ENCODE peak calls at places on chromosomes 1 and 21, in seven cellular contexts. U is colonic mucosa, B is PC-3, H is suprapubic skin, L is heart right ventricle, Q is keratinocyte, E is pancreas. F is an unnamed sample.
A peak's percentile ranks its signal among the peaks of the same experiment; 100 is the strongest.

GRCh38 chr21:45262616-45263015 is 25.1 kb downstream of the POFUT2 start:
- DNase-seq in U (peak; percentile 35), B (no peak), H (peak; percentile 81), L (no peak), Q (no peak), E (no peak), F (peak; percentile 28)

GRCh38 chr21:27132270-27132669 is 165.4 kb upstream of the ADAMTS5 start:
- DNase-seq in U (no peak), B (no peak), H (no peak), L (no peak), Q (no peak), E (no peak), F (no peak)

GRCh38 chr1:89545264-89546038 is 20.8 kb downstream of the LRRC8B start:
- DNase-seq in U (no peak), B (peak; percentile 24), H (no peak), L (no peak), Q (no peak), E (no peak), F (no peak)

GRCh38 chr1:235160395-235160964 is 570 bp downstream of the RBM34 start:
- DNase-seq in U (no peak), B (peak; percentile 25), H (no peak), L (no peak), Q (no peak), E (no peak), F (no peak)

GRCh38 chr1:164792410-164793004 is 233.5 kb downstream of the PBX1 start:
- DNase-seq in U (no peak), B (no peak), H (no peak), L (no peak), Q (no peak), E (no peak), F (peak; percentile 80)

GRCh38 chr1:8154621-8155052 is 128.5 kb upstream of the ERRFI1 start:
- DNase-seq in U (no peak), B (peak; percentile 80), H (no peak), L (no peak), Q (no peak), E (no peak), F (no peak)

GRCh38 chr1:94118013-94118412 is 2.9 kb downstream of the ABCA4 start:
- DNase-seq in U (no peak), B (no peak), H (no peak), L (no peak), Q (no peak), E (no peak), F (no peak)

GRCh38 chr1:180501865-180502360 is 464 bp downstream of the ACBD6 start:
- DNase-seq in U (no peak), B (no peak), H (no peak), L (no peak), Q (no peak), E (no peak), F (no peak)

GRCh38 chr1:200991039-200991698 is 32.3 kb downstream of the KIF21B start:
- DNase-seq in U (no peak), B (no peak), H (no peak), L (no peak), Q (no peak), E (no peak), F (no peak)

GRCh38 chr21:42263591-42264131 is 44.7 kb downstream of the ABCG1 start:
- DNase-seq in U (no peak), B (no peak), H (no peak), L (peak; percentile 34), Q (no peak), E (no peak), F (peak; percentile 58)

GRCh38 chr1:10912441-10912840 is 100.0 kb upstream of the TARDBP start:
- DNase-seq in U (no peak), B (no peak), H (no peak), L (no peak), Q (no peak), E (no peak), F (no peak)

GRCh38 chr21:45855248-45855801 is 126.2 kb upstream of the COL6A1 start:
- DNase-seq in U (no peak), B (no peak), H (peak; percentile 50), L (no peak), Q (no peak), E (no peak), F (peak; percentile 53)

GRCh38 chr1:161374373-161374772 is 6.7 kb upstream of the CFAP126 start:
- DNase-seq in U (no peak), B (peak; percentile 53), H (no peak), L (no peak), Q (no peak), E (no peak), F (no peak)

GRCh38 chr1:36805979-36806640 is 228.2 kb downstream of the GRIK3 start:
- DNase-seq in U (no peak), B (no peak), H (no peak), L (no peak), Q (no peak), E (no peak), F (no peak)

GRCh38 chr1:115771847-115772457 is 3.4 kb upstream of the CASQ2 start:
- DNase-seq in U (peak; percentile 62), B (peak; percentile 97), H (no peak), L (peak; percentile 37), Q (peak; percentile 84), E (no peak), F (peak; percentile 53)

GRCh38 chr1:35717911-35718476 is 690 bp downstream of the C1orf216 start:
- DNase-seq in U (peak; percentile 58), B (peak; percentile 65), H (no peak), L (peak; percentile 45), Q (no peak), E (no peak), F (no peak)

GRCh38 chr1:70222716-70223235 is 1.6 kb downstream of the SRSF11 start:
- DNase-seq in U (no peak), B (no peak), H (no peak), L (no peak), Q (no peak), E (no peak), F (no peak)

GRCh38 chr1:100354971-100355394 is 2.7 kb downstream of the CDC14A start:
- DNase-seq in U (peak; percentile 25), B (peak; percentile 80), H (no peak), L (no peak), Q (no peak), E (no peak), F (peak; percentile 49)

GRCh38 chr1:51569284-51570062 is 47.4 kb upstream of the OSBPL9 start:
- DNase-seq in U (peak; percentile 32), B (peak; percentile 98), H (no peak), L (no peak), Q (peak; percentile 92), E (no peak), F (peak; percentile 40)

GRCh38 chr1:20123696-20124450 is 4.5 kb upstream of the PLA2G2D start:
- DNase-seq in U (no peak), B (peak; percentile 16), H (no peak), L (no peak), Q (no peak), E (no peak), F (no peak)

GRCh38 chr1:185533596-185533995 is 200.6 kb upstream of the HMCN1 start:
- DNase-seq in U (no peak), B (no peak), H (no peak), L (no peak), Q (no peak), E (no peak), F (no peak)

GRCh38 chr1:234893725-234894630 is 234.7 kb downstream of the TOMM20 start:
- DNase-seq in U (no peak), B (peak; percentile 70), H (no peak), L (no peak), Q (no peak), E (no peak), F (no peak)

GRCh38 chr1:225987491-225988316 is 11.4 kb downstream of the SDE2 start:
- DNase-seq in U (no peak), B (peak; percentile 76), H (no peak), L (no peak), Q (no peak), E (no peak), F (no peak)

GRCh38 chr1:203743101-203743501 is 21.9 kb upstream of the LAX1 start:
- DNase-seq in U (no peak), B (no peak), H (no peak), L (no peak), Q (no peak), E (no peak), F (no peak)

GRCh38 chr1:156705918-156706646 is 699 bp upstream of the CRABP2 start:
- DNase-seq in U (peak; percentile 64), B (peak; percentile 72), H (peak; percentile 89), L (peak; percentile 58), Q (no peak), E (peak; percentile 84), F (no peak)

GRCh38 chr1:16125088-16125470 is 30.8 kb downstream of the EPHA2 start:
- DNase-seq in U (no peak), B (peak; percentile 4), H (no peak), L (peak; percentile 7), Q (no peak), E (no peak), F (no peak)
- H3K36me3 ChIP-seq in U (no peaks in the 10 kb centered on the region), B (peaks cover 67% of the 10 kb centered on the region), H (peaks cover 46% of the 10 kb centered on the region), L (peaks cover 69% of the 10 kb centered on the region), Q (peaks cover 54% of the 10 kb centered on the region), E (peaks cover 5% of the 10 kb centered on the region), F (peaks cover 50% of the 10 kb centered on the region)

DNA sequence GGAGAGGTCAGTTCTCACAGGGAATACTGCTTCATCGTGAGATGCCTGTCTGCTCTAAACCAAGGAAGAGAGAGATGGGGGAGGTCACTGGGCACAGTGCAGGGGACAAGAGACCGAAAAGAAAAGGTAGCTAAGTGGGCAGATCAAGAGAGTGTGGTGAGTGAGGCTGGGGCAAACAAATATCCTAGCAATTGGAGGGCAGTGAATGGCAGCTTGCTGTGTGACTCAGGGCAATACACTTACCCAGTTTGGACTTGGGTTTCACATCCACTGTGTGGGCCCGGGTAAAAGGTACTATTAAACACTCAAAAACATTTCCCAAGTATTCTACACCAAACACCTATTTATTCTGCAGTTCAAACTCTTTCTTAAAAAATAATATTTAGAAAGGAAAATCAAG is 10.2 kb downstream of the PLXNA2 start:
- DNase-seq in U (no peak), B (no peak), H (no peak), L (no peak), Q (no peak), E (no peak), F (no peak)
- H3K4me1 ChIP-seq in U (peaks cover 42% of the 10 kb centered on the region), B (peaks cover 23% of the 10 kb centered on the region), H (peaks cover 55% of the 10 kb centered on the region), L (peaks cover 87% of the 10 kb centered on the region), Q (peaks cover 68% of the 10 kb centered on the region), E (peaks cover 49% of the 10 kb centered on the region), F (peaks cover 87% of the 10 kb centered on the region)

GRCh38 chr1:21840981-21841380 is 28.9 kb downstream of the LDLRAD2 start:
- DNase-seq in U (no peak), B (no peak), H (no peak), L (no peak), Q (no peak), E (no peak), F (peak; percentile 57)
- H3K36me3 ChIP-seq in U (peaks cover 12% of the 10 kb centered on the region), B (peaks cover 4% of the 10 kb centered on the region), H (peaks cover 98% of the 10 kb centered on the region), L (peaks cover 100% of the 10 kb centered on the region), Q (peaks cover 47% of the 10 kb centered on the region), E (peaks cover 7% of the 10 kb centered on the region), F (peaks cover 97% of the 10 kb centered on the region)

GRCh38 chr1:110634086-110634454 is 27.9 kb upstream of the KCNA2 start:
- DNase-seq in U (no peak), B (no peak), H (no peak), L (no peak), Q (no peak), E (no peak), F (no peak)

GRCh38 chr1:110628356-110629105 is 22.4 kb upstream of the KCNA2 start:
- DNase-seq in U (no peak), B (no peak), H (no peak), L (no peak), Q (no peak), E (no peak), F (no peak)

GRCh38 chr1:110633646-110634030 is 27.5 kb upstream of the KCNA2 start:
- DNase-seq in U (no peak), B (no peak), H (no peak), L (no peak), Q (no peak), E (no peak), F (no peak)

GRCh38 chr1:110631836-110632620 is 25.9 kb upstream of the KCNA2 start:
- DNase-seq in U (no peak), B (no peak), H (no peak), L (no peak), Q (no peak), E (no peak), F (no peak)

GRCh38 chr1:110630770-110631663 is 24.9 kb upstream of the KCNA2 start:
- DNase-seq in U (peak; percentile 80), B (peak; percentile 80), H (no peak), L (peak; percentile 75), Q (peak; percentile 23), E (peak; percentile 88), F (peak; percentile 82)
- H3K4me1 ChIP-seq in U (no peaks in the 10 kb centered on the region), B (no peaks in the 10 kb centered on the region), H (peaks cover 20% of the 10 kb centered on the region), L (peaks cover 22% of the 10 kb centered on the region), Q (no peaks in the 10 kb centered on the region), E (no peaks in the 10 kb centered on the region), F (peaks cover 6% of the 10 kb centered on the region)